ENCODE peak calls at places on chromosomes 6 and 20, in six cellular contexts. V is endothelial cell; A is stimulated activated CD4-positive, alpha-beta T cell treated with anti-CD3 and anti-CD28 coated beads, Interleukin-12 subunit alpha, Interleukin-12 subunit beta, amount 100 ng/mL, for 4 hours; Q is KBM-7; H is GM10248; Z is neuronal stem cell. E is an unnamed sample.

GRCh38 chr6:86963352-86963751 is 26.0 kb downstream of the HTR1E start:
- DNase-seq in V (no peak), A (no peak), Q (no peak), H (no peak), Z (no peak), E (no peak)

GRCh38 chr6:137610702-137611101 is 116.5 kb upstream of the OLIG3 start:
- DNase-seq in V (no peak), A (no peak), Q (no peak), H (no peak), Z (no peak), E (no peak)

GRCh38 chr6:169070506-169071176 is 183.0 kb downstream of the THBS2 start:
- DNase-seq in V (no peak), A (no peak), Q (no peak), H (no peak), Z (no peak), E (no peak)

GRCh38 chr6:3859878-3860552 is 10.8 kb downstream of the FAM50B start:
- DNase-seq in V (no peak), A (no peak), Q (no peak), H (no peak), Z (no peak), E (no peak)

GRCh38 chr6:89132087-89132486 is 13.8 kb upstream of the PM20D2 start:
- DNase-seq in V (no peak), A (no peak), Q (no peak), H (no peak), Z (no peak), E (no peak)

GRCh38 chr20:60132827-60133549 is 174.8 kb downstream of the CDH26 start:
- DNase-seq in V (no peak), A (no peak), Q (peak), H (no peak), Z (no peak), E (no peak)

GRCh38 chr6:105164418-105164817 is 15.4 kb downstream of the POPDC3 start:
- DNase-seq in V (no peak), A (no peak), Q (no peak), H (no peak), Z (no peak), E (no peak)

GRCh38 chr6:113591896-113592827 is 265.0 kb upstream of the MARCKS start:
- DNase-seq in V (no peak), A (no peak), Q (peak), H (no peak), Z (no peak), E (no peak)

GRCh38 chr20:62236674-62236996 is 1.7 kb upstream of the OSBPL2 start:
- DNase-seq in V (peak), A (no peak), Q (no peak), H (no peak), Z (peak), E (peak)

GRCh38 chr20:58963060-58963584 is 17.9 kb upstream of the NELFCD start:
- DNase-seq in V (no peak), A (no peak), Q (no peak), H (no peak), Z (no peak), E (peak)

GRCh38 chr6:152727507-152727906 is 23.1 kb upstream of the VIP start:
- DNase-seq in V (no peak), A (no peak), Q (no peak), H (no peak), Z (no peak), E (no peak)

GRCh38 chr20:21522479-21523397 is 8.9 kb upstream of the NKX2-2 start:
- DNase-seq in V (no peak), A (no peak), Q (no peak), H (no peak), Z (no peak), E (peak)

GRCh38 chr6:118354641-118355040 is 193.5 kb upstream of the PLN start:
- DNase-seq in V (no peak), A (no peak), Q (no peak), H (peak), Z (no peak), E (no peak)

GRCh38 chr20:19328676-19329075 is 116.2 kb downstream of the SLC24A3 start:
- DNase-seq in V (no peak), A (no peak), Q (no peak), H (no peak), Z (no peak), E (no peak)

GRCh38 chr6:5695260-5696245 is 311.2 kb downstream of the NRN1 start:
- DNase-seq in V (no peak), A (no peak), Q (peak), H (no peak), Z (no peak), E (no peak)

E was measured in ecto neural progenitor cell.